ENCODE peak calls at places on chromosomes 12 and 14, in eight cellular contexts. Y is ovary, L is suprapubic skin, V is stomach, C is transverse colon, U is H1, N is upper lobe of left lung, W is A549. B is an unnamed sample.

GRCh38 chr12:104358353-104359003 is 54.9 kb downstream of the EID3 start:
- DNase-seq in Y (peak), L (peak), V (peak), C (peak), U (no peak), N (no peak), W (peak), B (peak)

GRCh38 chr14:98622208-98623051 is 649.6 kb downstream of the BCL11B start:
- DNase-seq in Y (no peak), L (no peak), V (no peak), C (no peak), U (no peak), N (no peak), W (no peak), B (no peak)

GRCh38 chr12:119681953-119682352 is 14.0 kb downstream of the PRKAB1 start:
- DNase-seq in Y (no peak), L (no peak), V (no peak), C (no peak), U (no peak), N (no peak), W (no peak), B (no peak)

GRCh38 chr12:18492372-18493025 is 231.2 kb downstream of the PIK3C2G start:
- DNase-seq in Y (no peak), L (no peak), V (no peak), C (no peak), U (no peak), N (peak), W (no peak), B (no peak)

GRCh38 chr12:4037747-4038312 is 164.6 kb upstream of the PARP11 start:
- DNase-seq in Y (no peak), L (no peak), V (peak), C (peak), U (no peak), N (no peak), W (peak), B (peak)

GRCh38 chr12:105978276-105978675 is 160.5 kb downstream of the NUAK1 start:
- DNase-seq in Y (no peak), L (no peak), V (no peak), C (no peak), U (no peak), N (no peak), W (no peak), B (no peak)

GRCh38 chr14:44895716-44896115 is 66.0 kb downstream of the KLHL28 start:
- DNase-seq in Y (no peak), L (no peak), V (no peak), C (no peak), U (no peak), N (no peak), W (no peak), B (no peak)

GRCh38 chr14:100406505-100407131 is 83.5 kb downstream of the SLC25A47 start:
- DNase-seq in Y (no peak), L (no peak), V (peak), C (peak), U (no peak), N (no peak), W (peak), B (peak)

GRCh38 chr14:50667491-50668007 is 557 bp downstream of the SAV1 start:
- DNase-seq in Y (no peak), L (peak), V (peak), C (peak), U (no peak), N (no peak), W (no peak), B (no peak)

GRCh38 chr12:30110505-30110904 is 326.8 kb upstream of the TMTC1 start:
- DNase-seq in Y (no peak), L (no peak), V (no peak), C (no peak), U (no peak), N (peak), W (no peak), B (no peak)

GRCh38 chr12:30106204-30106603 is 322.5 kb upstream of the TMTC1 start:
- DNase-seq in Y (no peak), L (no peak), V (no peak), C (no peak), U (no peak), N (no peak), W (no peak), B (no peak)

GRCh38 chr12:30108666-30109065 is 324.9 kb upstream of the TMTC1 start:
- DNase-seq in Y (no peak), L (no peak), V (no peak), C (no peak), U (no peak), N (no peak), W (no peak), B (no peak)

GRCh38 chr12:30111719-30112118 is 328.0 kb upstream of the TMTC1 start:
- DNase-seq in Y (no peak), L (no peak), V (no peak), C (no peak), U (no peak), N (no peak), W (no peak), B (no peak)

GRCh38 chr12:30110970-30111586 is 327.3 kb upstream of the TMTC1 start:
- DNase-seq in Y (no peak), L (no peak), V (no peak), C (no peak), U (no peak), N (no peak), W (no peak), B (no peak)
- TF ChIP-seq EP300 in Y (no peak), L (no peak), V (no peak), C (no peak), U (no peak), N (no peak), W (no peak), B (no peak)

GRCh38 chr14:60657609-60657983 is 8.3 kb upstream of the SIX1 start:
- DNase-seq in Y (peak), L (no peak), V (no peak), C (no peak), U (no peak), N (peak), W (no peak), B (no peak)

GRCh38 chr14:60658909-60659585 is 9.8 kb upstream of the SIX1 start:
- DNase-seq in Y (no peak), L (no peak), V (no peak), C (no peak), U (no peak), N (no peak), W (no peak), B (no peak)

GRCh38 chr14:60656755-60657608 is 7.7 kb upstream of the SIX1 start:
- DNase-seq in Y (peak), L (peak), V (peak), C (peak), U (no peak), N (peak), W (peak), B (no peak)

GRCh38 chr14:60655898-60656754 is 6.8 kb upstream of the SIX1 start:
- DNase-seq in Y (no peak), L (no peak), V (no peak), C (no peak), U (no peak), N (no peak), W (no peak), B (no peak)

GRCh38 chr14:60658116-60658515 is 8.8 kb upstream of the SIX1 start:
- DNase-seq in Y (no peak), L (no peak), V (no peak), C (no peak), U (no peak), N (no peak), W (no peak), B (no peak)
- H3K27ac ChIP-seq in Y (no peak), L (no peak), V (no peak), C (no peak), U (no peak), N (no peak), W (no peak), B (no peak)

DNA sequence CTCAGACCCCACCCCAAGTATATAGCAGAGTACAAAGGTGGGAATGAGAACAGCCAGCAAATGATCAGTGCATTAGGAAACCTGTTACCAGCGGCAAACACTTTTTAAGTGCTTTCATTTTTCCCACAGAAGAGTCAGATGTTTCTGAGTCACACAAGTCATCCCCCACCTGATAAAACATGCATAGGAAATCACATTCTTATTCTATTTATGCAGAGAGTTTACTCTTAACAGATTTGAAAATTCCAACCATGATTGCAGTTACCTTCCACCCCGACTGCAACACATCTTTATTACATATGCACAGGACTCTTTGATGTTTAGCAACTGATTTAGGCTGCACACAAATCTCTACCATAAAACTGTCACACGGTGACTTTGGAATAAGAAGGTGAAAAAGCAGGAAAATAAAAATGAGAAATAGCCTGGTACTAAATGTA is 236.4 kb downstream of the PAWR start:
- DNase-seq in Y (no peak), L (no peak), V (no peak), C (no peak), U (no peak), N (no peak), W (no peak), B (no peak)
- TF ChIP-seq EP300 in Y (no peak), L (no peak), V (no peak), C (no peak), U (no peak), N (no peak), W (no peak), B (no peak)

GRCh38 chr14:21234112-21234511 is 35.1 kb downstream of the HNRNPC start:
- DNase-seq in Y (no peak), L (no peak), V (no peak), C (no peak), U (no peak), N (no peak), W (no peak), B (no peak)

GRCh38 chr14:21238823-21239518 is 30.3 kb downstream of the HNRNPC start:
- DNase-seq in Y (no peak), L (no peak), V (no peak), C (no peak), U (no peak), N (no peak), W (no peak), B (no peak)

GRCh38 chr14:21233457-21234076 is 35.7 kb downstream of the HNRNPC start:
- DNase-seq in Y (no peak), L (no peak), V (no peak), C (no peak), U (no peak), N (no peak), W (peak), B (no peak)

GRCh38 chr14:21240417-21240816 is 28.8 kb downstream of the HNRNPC start:
- DNase-seq in Y (no peak), L (no peak), V (no peak), C (no peak), U (no peak), N (no peak), W (no peak), B (no peak)

GRCh38 chr14:21236948-21237797 is 32.1 kb downstream of the HNRNPC start:
- DNase-seq in Y (no peak), L (no peak), V (no peak), C (no peak), U (no peak), N (no peak), W (no peak), B (no peak)
- H3K27ac ChIP-seq in Y (no peak), L (no peak), V (no peak), C (no peak), U (no peak), N (no peak), W (no peak), B (no peak)